ENCODE peak calls at places on chromosomes 3 and 15, in six cellular contexts. W is trophoblast cell; Z is substantia nigra; J is CD4-positive, alpha-beta T cell; H is PC-3; B is CD4-positive, CD25-positive, alpha-beta regulatory T cell. D is an unnamed sample.

GRCh38 chr3:72894941-72895552 is 7.2 kb downstream of the GXYLT2 start:
- DNase-seq in W (no peak), Z (no peak), J (no peak), H (no peak), B (no peak), D (no peak)

GRCh38 chr3:87227835-87228144 is 681 bp downstream of the CHMP2B start:
- DNase-seq in W (no peak), Z (no peak), J (no peak), H (no peak), B (no peak), D (peak)

GRCh38 chr15:53716909-53717878 is 42.3 kb downstream of the WDR72 start:
- DNase-seq in W (no peak), Z (no peak), J (no peak), H (peak), B (no peak), D (peak)

GRCh38 chr15:65583701-65584100 is 27.2 kb downstream of the INTS14 start:
- DNase-seq in W (no peak), Z (no peak), J (no peak), H (no peak), B (peak), D (no peak)

GRCh38 chr3:190443257-190443656 is 6.4 kb downstream of the TMEM207 start:
- DNase-seq in W (no peak), Z (no peak), J (no peak), H (peak), B (no peak), D (peak)

GRCh38 chr3:194738254-194739093 is 52.8 kb downstream of the FAM43A start:
- DNase-seq in W (no peak), Z (peak), J (no peak), H (peak), B (no peak), D (peak)

GRCh38 chr3:13764161-13764560 is 115.7 kb downstream of the WNT7A start:
- DNase-seq in W (no peak), Z (no peak), J (no peak), H (no peak), B (no peak), D (no peak)

GRCh38 chr15:25693321-25694237 is 169.5 kb downstream of the ATP10A start:
- DNase-seq in W (no peak), Z (no peak), J (peak), H (peak), B (no peak), D (peak)

GRCh38 chr3:71031914-71032521 is 551.5 kb downstream of the FOXP1 start:
- DNase-seq in W (no peak), Z (no peak), J (no peak), H (no peak), B (no peak), D (no peak)
- H3K27ac ChIP-seq in W (no peak), Z (no peak), J (peak), H (peak), B (peak), D (peak)

GRCh38 chr15:99174989-99175388 is 70.1 kb downstream of the SYNM start:
- DNase-seq in W (no peak), Z (no peak), J (no peak), H (no peak), B (no peak), D (no peak)
- H3K27ac ChIP-seq in W (no peak), Z (no peak), J (no peak), H (no peak), B (no peak), D (no peak)

DNA sequence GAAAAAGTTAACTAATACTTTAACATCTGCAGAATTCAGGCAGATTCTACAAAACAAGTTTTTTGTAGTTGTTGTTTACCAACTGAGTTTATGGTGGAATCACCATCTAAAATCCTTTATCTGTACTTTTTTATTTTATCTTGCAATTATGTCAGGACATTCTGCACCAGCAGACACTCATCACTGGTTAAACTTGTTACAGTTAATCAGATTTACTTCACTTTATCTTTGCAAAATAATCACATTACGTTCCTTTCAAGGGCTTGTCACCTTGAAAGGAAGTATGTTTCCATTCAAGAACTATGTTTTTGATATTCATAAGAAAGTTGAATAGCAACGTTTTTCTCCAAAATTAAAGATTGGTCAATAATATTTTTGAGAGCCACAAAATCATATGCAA is 796.6 kb upstream of the ROBO1 start:
- DNase-seq in W (no peak), Z (no peak), J (no peak), H (no peak), B (no peak), D (no peak)
- H3K27ac ChIP-seq in W (no peak), Z (no peak), J (no peak), H (no peak), B (no peak), D (no peak)

DNA sequence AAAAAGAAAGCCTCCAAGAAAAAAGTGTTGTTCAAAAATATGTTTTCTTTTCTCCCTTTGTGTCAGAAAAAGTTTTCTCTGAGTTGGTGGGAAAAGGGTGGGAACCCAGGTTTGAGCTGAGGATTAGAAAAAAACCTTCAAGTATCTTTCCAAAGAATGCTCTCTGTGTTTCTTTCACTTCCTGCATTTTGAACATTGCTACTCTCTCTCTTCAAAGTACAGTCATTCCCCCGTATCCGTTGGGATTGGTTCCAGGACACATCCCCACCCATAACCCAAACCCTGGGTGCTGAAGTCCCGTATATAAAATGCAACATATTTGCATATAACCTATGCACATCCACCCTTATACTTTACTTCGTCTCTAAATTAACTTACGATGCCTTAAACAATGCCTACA is 139.6 kb downstream of the TMCO5A start:
- DNase-seq in W (no peak), Z (no peak), J (no peak), H (peak), B (no peak), D (peak)
- H3K27ac ChIP-seq in W (no peak), Z (peak), J (no peak), H (peak), B (no peak), D (peak)

DNA sequence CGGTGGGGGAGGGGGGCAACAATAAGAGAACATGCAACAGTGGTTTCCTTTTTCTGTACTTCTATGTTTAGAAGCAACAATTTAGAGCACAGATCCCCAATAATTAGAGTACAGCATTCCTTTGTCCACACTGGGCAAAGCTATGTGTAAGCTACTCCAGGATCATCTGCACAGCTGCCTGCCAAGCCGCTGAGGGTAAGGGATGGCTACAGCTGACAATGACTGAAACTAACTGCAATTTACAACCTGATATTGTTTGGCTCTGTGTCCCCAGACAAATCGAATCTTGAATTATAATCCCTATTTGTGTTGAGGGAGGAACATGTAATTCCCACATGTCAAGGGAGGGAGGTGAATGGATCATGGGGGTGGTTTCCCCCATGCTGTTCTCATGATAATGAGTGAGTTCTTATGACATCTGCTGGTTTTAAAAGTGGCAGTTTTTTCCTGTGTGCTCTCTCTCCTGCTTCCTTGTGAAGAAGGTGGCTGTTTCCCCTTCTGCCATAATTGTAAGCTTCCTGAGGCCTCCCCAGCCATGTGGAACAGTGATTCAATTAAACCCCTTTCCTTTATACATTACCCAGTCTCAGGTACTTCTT is 54.8 kb upstream of the TNFSF10 start:
- DNase-seq in W (no peak), Z (no peak), J (no peak), H (no peak), B (no peak), D (no peak)
- H3K27ac ChIP-seq in W (no peak), Z (no peak), J (no peak), H (no peak), B (no peak), D (no peak)

DNA sequence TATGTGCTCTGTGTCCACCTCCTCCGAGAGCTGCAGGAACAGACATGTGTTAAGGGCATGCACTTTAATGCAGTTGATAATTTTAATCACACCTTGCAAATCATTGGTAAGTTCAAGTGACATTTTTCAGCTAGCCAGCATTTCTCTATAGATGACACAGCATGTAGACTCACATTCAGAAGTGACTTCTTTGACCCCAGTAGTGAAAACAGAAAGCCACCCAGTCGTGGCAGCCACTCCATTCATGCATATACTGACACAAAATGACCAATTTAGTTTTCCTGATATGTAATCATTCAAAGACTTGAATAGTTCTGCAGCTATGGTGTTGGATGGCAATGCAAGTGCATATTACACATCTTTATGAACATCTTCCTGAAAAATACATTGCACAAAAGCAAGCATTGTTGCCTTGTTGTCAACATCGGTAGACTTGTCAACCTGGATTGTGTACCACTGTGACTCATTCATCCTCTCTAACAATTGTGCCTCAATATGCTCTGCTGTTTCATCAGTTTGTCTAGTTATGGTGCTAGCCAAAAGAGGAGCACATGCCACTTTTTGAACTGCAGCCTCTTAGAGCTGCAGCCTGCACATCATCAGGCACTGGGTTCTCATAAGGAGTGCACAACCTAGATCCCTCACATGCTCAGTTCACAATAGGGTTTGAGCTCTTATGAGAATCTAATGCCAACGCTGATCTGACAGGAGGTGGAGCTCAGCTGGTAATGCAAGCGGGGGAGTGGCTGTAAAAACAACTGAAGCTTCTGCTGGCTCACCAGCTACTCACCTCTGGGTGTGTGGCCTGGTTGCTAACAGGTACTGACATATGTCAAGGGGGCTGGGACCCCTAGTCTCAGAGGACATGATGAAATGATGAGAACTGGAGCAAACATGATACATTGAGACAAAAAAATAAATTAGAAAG is 622.0 kb downstream of the PYDC2 start:
- DNase-seq in W (no peak), Z (no peak), J (no peak), H (peak), B (no peak), D (peak)
- H3K27ac ChIP-seq in W (no peak), Z (no peak), J (no peak), H (no peak), B (no peak), D (no peak)

D was measured in osteoblast.